ENCODE peak calls at places on chromosomes 3 and 15, in five cellular contexts. K, L, D, I and S are unnamed samples.

GRCh38 chr3:66822059-66823009 is 175.8 kb upstream of the KBTBD8 start:
- DNase-seq in K (peak; percentile 63), L (peak; percentile 84), D (no peak), I (peak; percentile 35), S (peak; percentile 77)

GRCh38 chr3:3782469-3782868 is 16.8 kb upstream of the LRRN1 start:
- DNase-seq in K (no peak), L (no peak), D (no peak), I (no peak), S (no peak)

GRCh38 chr15:63350178-63350621 is 31.4 kb downstream of the CA12 start:
- DNase-seq in K (peak; percentile 85), L (peak; percentile 24), D (no peak), I (peak; percentile 53), S (no peak)

GRCh38 chr15:38740206-38740605 is 175.6 kb upstream of the RASGRP1 start:
- DNase-seq in K (no peak), L (no peak), D (no peak), I (no peak), S (no peak)

GRCh38 chr3:121918779-121919483 is 24.7 kb downstream of the SLC15A2 start:
- DNase-seq in K (no peak), L (no peak), D (no peak), I (no peak), S (peak; percentile 96)

GRCh38 chr15:80744411-80744810 is 34.8 kb upstream of the CEMIP start:
- DNase-seq in K (no peak), L (no peak), D (no peak), I (no peak), S (peak; percentile 21)

GRCh38 chr3:181933052-181933618 is 221.4 kb downstream of the SOX2 start:
- DNase-seq in K (no peak), L (no peak), D (no peak), I (no peak), S (no peak)

GRCh38 chr15:82039871-82040270 is 5.9 kb downstream of the MEX3B start:
- DNase-seq in K (no peak), L (no peak), D (no peak), I (no peak), S (no peak)

GRCh38 chr3:150877303-150877702 is 27.9 kb downstream of the MINDY4B start:
- DNase-seq in K (no peak), L (peak; percentile 56), D (no peak), I (no peak), S (no peak)

GRCh38 chr3:129591932-129592331 is 14.5 kb downstream of the PLXND1 start:
- DNase-seq in K (no peak), L (no peak), D (no peak), I (no peak), S (no peak)

GRCh38 chr3:52385157-52385556 is 59.7 kb downstream of the SEMA3G start:
- DNase-seq in K (peak; percentile 10), L (peak; percentile 57), D (no peak), I (no peak), S (peak; percentile 57)

GRCh38 chr3:172678068-172678467 is 32.8 kb downstream of the NCEH1 start:
- DNase-seq in K (peak; percentile 22), L (no peak), D (no peak), I (no peak), S (peak; percentile 28)

GRCh38 chr3:49244589-49245205 is 32.3 kb downstream of the C3orf62 start:
- DNase-seq in K (no peak), L (no peak), D (no peak), I (no peak), S (peak; percentile 92)

GRCh38 chr3:63995056-63995576 is 28.2 kb downstream of the PSMD6 start:
- DNase-seq in K (no peak), L (no peak), D (no peak), I (no peak), S (no peak)

GRCh38 chr3:24433838-24434591 is 60.6 kb downstream of the THRB start:
- DNase-seq in K (no peak), L (no peak), D (no peak), I (no peak), S (no peak)

GRCh38 chr15:78800189-78800588 is 11.1 kb downstream of the ADAMTS7 start:
- DNase-seq in K (no peak), L (no peak), D (no peak), I (no peak), S (no peak)

GRCh38 chr15:49415171-49415570 is 7.9 kb upstream of the FGF7 start:
- DNase-seq in K (peak; percentile 7), L (no peak), D (no peak), I (no peak), S (no peak)

GRCh38 chr15:60054472-60054871 is 50.4 kb downstream of the FOXB1 start:
- DNase-seq in K (no peak), L (no peak), D (no peak), I (no peak), S (no peak)

GRCh38 chr3:116413319-116413718 is 32.0 kb downstream of the LSAMP start:
- DNase-seq in K (no peak), L (no peak), D (no peak), I (no peak), S (no peak)

GRCh38 chr15:48002772-48003171 is 118.0 kb upstream of the SLC24A5 start:
- DNase-seq in K (no peak), L (no peak), D (no peak), I (no peak), S (no peak)

GRCh38 chr15:85137507-85138175 is 156.0 kb downstream of the PDE8A start:
- DNase-seq in K (no peak), L (no peak), D (no peak), I (no peak), S (no peak)

GRCh38 chr15:68885070-68885469 is 45.3 kb upstream of the SPESP1 start:
- DNase-seq in K (peak; percentile 90), L (peak; percentile 42), D (no peak), I (no peak), S (peak; percentile 68)

GRCh38 chr3:186002884-186003472 is 65.2 kb upstream of the TRA2B start:
- DNase-seq in K (no peak), L (peak; percentile 67), D (no peak), I (no peak), S (peak; percentile 37)

GRCh38 chr3:60262546-60262945 is 988.7 kb downstream of the FHIT start:
- DNase-seq in K (no peak), L (no peak), D (no peak), I (no peak), S (no peak)

GRCh38 chr3:11385329-11385728 is 113.1 kb downstream of the ATG7 start:
- DNase-seq in K (peak; percentile 34), L (no peak), D (no peak), I (no peak), S (peak; percentile 17)

DNA sequence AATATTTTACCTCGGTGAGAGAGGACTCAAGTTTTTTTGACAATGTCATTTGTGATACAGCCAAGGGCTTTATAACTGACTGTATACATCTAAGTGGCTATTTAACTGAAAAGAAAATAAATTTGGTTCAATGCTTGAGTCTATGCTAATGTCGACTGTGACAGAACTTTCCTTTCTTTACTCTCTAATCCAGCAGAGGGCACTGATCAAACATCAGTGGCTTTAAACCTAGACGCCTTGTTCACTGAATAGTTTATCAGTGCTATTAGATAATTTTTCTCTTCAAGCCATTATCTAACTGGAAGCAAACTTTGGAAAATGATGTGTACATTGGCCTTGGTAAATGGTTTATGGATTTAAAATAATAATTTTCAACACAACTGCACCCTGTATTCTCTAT is 285.1 kb downstream of the CHL1 start:
- DNase-seq in K (no peak), L (peak; percentile 11), D (no peak), I (no peak), S (peak; percentile 21)
- TF ChIP-seq CTCF in K (no peak), L (no peak), D (no peak), I (no peak), S (peak; percentile 12)

DNA sequence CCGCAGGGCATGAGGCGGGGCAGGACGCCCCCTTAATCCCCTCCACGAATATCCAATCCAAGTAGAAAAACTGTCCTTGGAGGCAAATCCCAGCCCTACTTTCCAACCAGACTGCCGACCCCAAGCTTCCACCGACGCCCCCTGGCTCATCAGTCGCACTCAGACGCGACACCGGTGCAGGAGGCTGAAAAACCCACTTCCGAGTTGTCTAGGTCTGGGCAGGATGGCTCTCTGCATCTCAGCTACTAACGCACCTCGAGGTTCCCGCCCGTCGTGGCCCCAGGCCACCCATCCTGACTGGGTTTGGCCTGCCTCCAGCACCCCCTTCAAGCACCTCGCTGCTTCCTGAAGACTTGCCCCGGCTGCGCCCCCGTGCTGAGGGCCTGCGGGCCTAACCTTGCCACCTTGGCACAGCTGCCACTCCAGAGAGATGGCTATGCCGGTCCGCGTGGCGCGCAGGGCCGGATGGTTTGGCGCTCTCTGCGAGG is 15.5 kb downstream of the RGMA start:
- DNase-seq in K (no peak), L (no peak), D (peak; percentile 80), I (no peak), S (no peak)
- H3K4me3 ChIP-seq in K (peak overlapping the region; percentile 55), L (peak overlapping the region; percentile 39), D (peak overlapping the region; percentile 72), I (peak overlapping the region; percentile 68), S (peak overlapping the region; percentile 46)

DNA sequence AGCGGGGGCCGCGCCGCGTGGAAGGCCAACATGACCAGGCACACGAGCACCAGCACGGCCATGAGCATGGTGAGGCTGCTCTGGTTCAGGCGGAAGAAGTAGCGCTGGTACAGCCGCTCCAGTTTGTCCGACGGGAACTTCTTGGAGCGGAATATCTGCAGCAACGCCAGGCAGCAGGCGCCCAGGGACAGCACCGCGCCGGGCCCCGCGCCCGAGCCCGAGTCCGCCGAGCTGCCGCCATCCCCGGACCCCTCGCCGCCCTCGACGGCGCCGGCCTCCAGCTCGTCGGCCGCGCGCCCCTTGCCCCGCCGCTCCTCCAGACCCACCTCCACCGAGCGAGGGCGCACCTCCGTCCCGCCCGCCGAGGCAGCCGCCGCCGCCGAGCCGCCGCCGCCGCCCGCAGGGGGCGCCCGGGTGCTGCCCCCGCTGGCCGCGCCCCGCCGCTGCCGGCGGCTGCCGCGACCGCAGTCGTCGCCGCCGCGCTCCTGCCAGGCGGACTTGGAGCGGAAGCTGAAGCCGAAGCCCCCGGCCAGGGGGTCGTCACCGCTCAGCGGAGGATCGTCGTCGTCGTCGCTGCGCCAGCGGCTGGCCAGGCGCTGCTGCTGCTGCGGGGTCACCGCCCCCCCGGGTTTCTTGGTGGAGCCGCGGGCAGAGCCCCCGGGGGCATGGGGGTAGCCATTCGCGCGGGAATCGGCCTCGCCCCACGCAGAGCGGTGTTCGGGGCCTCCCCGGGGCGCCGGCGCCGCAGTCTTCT is 964 bp downstream of the ADCY5 start:
- DNase-seq in K (no peak), L (no peak), D (no peak), I (no peak), S (no peak)
- TF ChIP-seq CTCF in K (no peak), L (no peak), D (no peak), I (peak; percentile 46), S (no peak)

GRCh38 chr3:15982243-15982642 is 184.5 kb upstream of the ANKRD28 start:
- DNase-seq in K (no peak), L (no peak), D (no peak), I (no peak), S (no peak)

GRCh38 chr3:15983232-15983631 is 185.5 kb upstream of the ANKRD28 start:
- DNase-seq in K (peak; percentile 88), L (peak; percentile 77), D (no peak), I (no peak), S (peak; percentile 91)

GRCh38 chr3:15982667-15983145 is 184.9 kb upstream of the ANKRD28 start:
- DNase-seq in K (peak; percentile 96), L (peak; percentile 81), D (no peak), I (peak; percentile 25), S (peak; percentile 99)

GRCh38 chr3:15979900-15980299 is 182.1 kb upstream of the ANKRD28 start:
- DNase-seq in K (no peak), L (no peak), D (no peak), I (no peak), S (no peak)

DNA sequence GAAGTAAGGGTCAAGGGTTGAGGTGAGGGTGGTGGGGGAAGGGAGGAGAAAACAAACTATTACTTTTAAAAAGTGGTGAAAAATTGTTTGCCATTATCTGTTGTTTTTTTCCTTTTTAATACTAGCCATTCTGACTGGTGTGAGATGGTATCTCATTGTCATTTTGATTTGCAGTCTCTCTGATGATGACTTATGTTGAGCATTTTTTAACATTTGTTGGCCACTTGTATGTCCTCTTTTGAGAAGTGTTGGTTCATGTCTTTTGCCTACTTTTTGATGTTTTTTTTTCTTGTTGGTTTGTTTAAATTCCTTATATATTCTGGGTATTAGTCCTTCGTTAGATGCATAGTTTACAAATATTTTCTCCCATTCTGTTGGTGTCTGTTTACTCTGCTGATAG is 185.9 kb upstream of the ANKRD28 start:
- DNase-seq in K (no peak), L (no peak), D (no peak), I (no peak), S (no peak)
- H3K4me3 ChIP-seq in K (no peak overlapping the region), L (no peak overlapping the region), D (no peak overlapping the region), I (no peak overlapping the region), S (no peak overlapping the region)